ENCODE peak calls at places on chromosome 20, in six cellular contexts. T, G, Q, O, M and W are unnamed samples.

GRCh38 chr20:35702051-35702823 is 3.0 kb downstream of the ROMO1 start:
- DNase-seq in T (peak; percentile 50), G (peak; percentile 22), Q (peak; percentile 79), O (no peak), M (no peak), W (no peak)

GRCh38 chr20:59785118-59785959 is 148.1 kb downstream of the SYCP2 start:
- DNase-seq in T (no peak), G (no peak), Q (no peak), O (no peak), M (no peak), W (no peak)

GRCh38 chr20:23628402-23629016 is 9.2 kb downstream of the CST3 start:
- DNase-seq in T (no peak), G (no peak), Q (no peak), O (no peak), M (no peak), W (no peak)

GRCh38 chr20:20199338-20200160 is 147.2 kb downstream of the CFAP61 start:
- DNase-seq in T (no peak), G (no peak), Q (no peak), O (no peak), M (no peak), W (no peak)

GRCh38 chr20:1467082-1467354 is 369 bp upstream of the NSFL1C start:
- DNase-seq in T (no peak), G (no peak), Q (no peak), O (no peak), M (no peak), W (no peak)

GRCh38 chr20:31494131-31494530 is 19.0 kb downstream of the REM1 start:
- DNase-seq in T (no peak), G (no peak), Q (peak; percentile 41), O (no peak), M (no peak), W (no peak)

GRCh38 chr20:59706106-59706693 is 101.9 kb downstream of the PHACTR3 start:
- DNase-seq in T (no peak), G (no peak), Q (no peak), O (no peak), M (no peak), W (no peak)

GRCh38 chr20:44948107-44948506 is 12.1 kb downstream of the TOMM34 start:
- DNase-seq in T (no peak), G (no peak), Q (no peak), O (no peak), M (no peak), W (no peak)

GRCh38 chr20:8020314-8021079 is 936 bp upstream of the TMX4 start:
- DNase-seq in T (no peak), G (no peak), Q (no peak), O (no peak), M (no peak), W (peak; percentile 75)

GRCh38 chr20:38599410-38599882 is 2.2 kb upstream of the ARHGAP40 start:
- DNase-seq in T (peak; percentile 92), G (peak; percentile 83), Q (no peak), O (peak; percentile 85), M (peak; percentile 29), W (no peak)

GRCh38 chr20:35604444-35604750 is 11.2 kb upstream of the SPAG4 start:
- DNase-seq in T (peak; percentile 65), G (no peak), Q (no peak), O (peak; percentile 51), M (no peak), W (no peak)

GRCh38 chr20:53023717-53024116 is 51.6 kb downstream of the TSHZ2 start:
- DNase-seq in T (no peak), G (no peak), Q (no peak), O (no peak), M (no peak), W (no peak)

DNA sequence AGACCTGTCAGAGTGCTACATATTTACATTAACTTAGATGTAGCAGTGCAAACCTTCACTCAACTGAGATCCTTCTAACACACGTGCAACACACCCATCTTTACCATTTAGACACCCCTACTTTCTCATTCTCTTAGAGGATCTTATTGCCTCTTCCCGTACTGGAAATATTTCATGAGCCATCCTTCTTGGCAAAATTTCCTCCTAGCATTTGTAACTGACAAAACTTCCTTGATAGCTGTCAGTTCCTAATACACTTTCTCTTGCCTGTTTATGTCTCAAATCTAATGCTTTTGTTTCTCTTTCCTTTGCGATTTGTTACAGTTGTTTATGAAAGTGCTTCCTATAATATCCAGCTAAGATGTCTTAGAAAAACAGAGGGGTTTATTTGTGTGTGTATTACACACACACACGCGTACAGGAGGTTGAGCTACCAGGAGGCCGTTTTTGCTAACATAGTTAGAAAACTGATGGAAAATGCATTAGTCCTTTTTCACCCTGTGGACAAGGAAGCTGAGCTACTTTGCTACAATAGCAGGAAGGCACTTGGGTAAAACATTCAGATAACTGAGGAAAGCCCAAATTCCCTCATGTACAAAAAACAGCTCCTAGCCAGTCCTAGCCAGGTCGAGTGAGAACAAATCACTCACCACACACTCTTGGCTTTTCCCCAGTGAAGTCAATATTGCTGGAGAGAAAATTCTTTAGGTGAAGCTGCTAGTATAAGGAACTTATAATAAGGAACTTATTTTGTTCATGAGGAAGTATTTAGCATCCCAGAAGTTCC is 153.6 kb downstream of the NFATC2 start:
- DNase-seq in T (no peak), G (no peak), Q (no peak), O (no peak), M (no peak), W (no peak)
- H3K4me1 ChIP-seq in T (peaks cover 5% of the 10 kb centered on the region), G (peaks cover 4% of the 10 kb centered on the region), Q (peaks cover 5% of the 10 kb centered on the region), O (peaks cover 39% of the 10 kb centered on the region), M (no peaks in the 10 kb centered on the region), W (peaks cover 57% of the 10 kb centered on the region)

DNA sequence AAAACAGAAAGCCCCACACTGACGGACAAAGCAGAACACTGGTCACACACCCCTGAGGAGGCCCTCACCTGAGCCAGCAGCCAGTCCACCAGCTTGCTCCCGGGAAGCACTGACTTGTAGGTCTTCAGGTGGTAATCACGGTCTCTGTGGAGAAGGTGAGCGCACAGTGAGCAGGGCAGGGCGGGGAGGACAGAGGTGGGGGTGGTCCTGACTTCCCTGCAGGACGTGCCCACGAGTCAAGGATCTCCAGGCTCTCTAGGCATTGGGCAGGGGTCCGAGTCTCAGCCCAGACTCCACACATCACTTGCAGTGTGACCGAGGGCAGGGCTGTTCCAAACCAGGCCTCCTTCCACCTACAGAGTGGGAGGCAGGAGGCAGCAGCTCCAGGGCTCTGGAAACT is 151.7 kb downstream of the PREX1 start:
- DNase-seq in T (no peak), G (no peak), Q (no peak), O (no peak), M (no peak), W (no peak)
- H3K36me3 ChIP-seq in T (peaks cover 16% of the 10 kb centered on the region), G (peaks cover 40% of the 10 kb centered on the region), Q (no peaks in the 10 kb centered on the region), O (peaks cover 46% of the 10 kb centered on the region), M (no peaks in the 10 kb centered on the region), W (peaks cover 85% of the 10 kb centered on the region)

DNA sequence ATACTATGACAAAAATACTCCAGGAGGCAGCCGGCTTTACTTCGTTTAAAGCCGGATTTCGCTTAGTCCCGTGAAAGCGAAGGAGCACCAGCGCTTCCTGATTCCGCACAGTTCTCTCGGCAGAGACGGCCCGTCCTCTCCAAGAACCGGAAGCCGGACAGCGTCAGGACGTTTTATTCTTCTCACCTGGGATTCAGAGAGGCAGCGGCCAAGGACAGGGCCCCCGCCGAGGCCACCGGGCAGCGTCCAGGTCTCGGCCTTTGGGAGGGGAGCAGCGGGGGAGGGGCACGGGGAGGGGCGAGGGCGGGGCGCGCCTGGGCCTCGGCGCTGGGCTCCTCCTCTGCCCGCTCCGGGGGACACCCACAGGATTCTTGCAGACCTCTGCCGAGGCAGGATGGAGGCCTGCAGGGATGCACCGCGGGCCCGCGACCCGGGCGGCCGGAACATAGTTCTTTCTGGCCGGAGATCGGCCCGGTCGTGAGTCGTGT is 2.8 kb upstream of the DIDO1 start:
- DNase-seq in T (peak; percentile 87), G (peak; percentile 73), Q (peak; percentile 58), O (peak; percentile 73), M (peak; percentile 54), W (peak; percentile 51)
- H3K4me1 ChIP-seq in T (peaks cover 41% of the 10 kb centered on the region), G (peaks cover 24% of the 10 kb centered on the region), Q (peaks cover 17% of the 10 kb centered on the region), O (peaks cover 62% of the 10 kb centered on the region), M (peaks cover 16% of the 10 kb centered on the region), W (peaks cover 66% of the 10 kb centered on the region)

GRCh38 chr20:21342656-21343345 is 39.7 kb downstream of the XRN2 start:
- DNase-seq in T (no peak), G (no peak), Q (peak; percentile 76), O (no peak), M (no peak), W (no peak)

GRCh38 chr20:21339499-21339898 is 36.4 kb downstream of the XRN2 start:
- DNase-seq in T (no peak), G (no peak), Q (peak; percentile 3), O (no peak), M (no peak), W (no peak)

GRCh38 chr20:21340991-21341722 is 38.0 kb downstream of the XRN2 start:
- DNase-seq in T (no peak), G (no peak), Q (no peak), O (no peak), M (no peak), W (no peak)

GRCh38 chr20:21344961-21345360 is 41.8 kb downstream of the XRN2 start:
- DNase-seq in T (no peak), G (no peak), Q (no peak), O (no peak), M (no peak), W (no peak)

GRCh38 chr20:21344216-21344615 is 41.1 kb downstream of the XRN2 start:
- DNase-seq in T (no peak), G (no peak), Q (no peak), O (no peak), M (no peak), W (no peak)
- H3K36me3 ChIP-seq in T (peaks cover 88% of the 10 kb centered on the region), G (peaks cover 19% of the 10 kb centered on the region), Q (peaks cover 29% of the 10 kb centered on the region), O (peaks cover 94% of the 10 kb centered on the region), M (no peaks in the 10 kb centered on the region), W (peaks cover 46% of the 10 kb centered on the region)

DNA sequence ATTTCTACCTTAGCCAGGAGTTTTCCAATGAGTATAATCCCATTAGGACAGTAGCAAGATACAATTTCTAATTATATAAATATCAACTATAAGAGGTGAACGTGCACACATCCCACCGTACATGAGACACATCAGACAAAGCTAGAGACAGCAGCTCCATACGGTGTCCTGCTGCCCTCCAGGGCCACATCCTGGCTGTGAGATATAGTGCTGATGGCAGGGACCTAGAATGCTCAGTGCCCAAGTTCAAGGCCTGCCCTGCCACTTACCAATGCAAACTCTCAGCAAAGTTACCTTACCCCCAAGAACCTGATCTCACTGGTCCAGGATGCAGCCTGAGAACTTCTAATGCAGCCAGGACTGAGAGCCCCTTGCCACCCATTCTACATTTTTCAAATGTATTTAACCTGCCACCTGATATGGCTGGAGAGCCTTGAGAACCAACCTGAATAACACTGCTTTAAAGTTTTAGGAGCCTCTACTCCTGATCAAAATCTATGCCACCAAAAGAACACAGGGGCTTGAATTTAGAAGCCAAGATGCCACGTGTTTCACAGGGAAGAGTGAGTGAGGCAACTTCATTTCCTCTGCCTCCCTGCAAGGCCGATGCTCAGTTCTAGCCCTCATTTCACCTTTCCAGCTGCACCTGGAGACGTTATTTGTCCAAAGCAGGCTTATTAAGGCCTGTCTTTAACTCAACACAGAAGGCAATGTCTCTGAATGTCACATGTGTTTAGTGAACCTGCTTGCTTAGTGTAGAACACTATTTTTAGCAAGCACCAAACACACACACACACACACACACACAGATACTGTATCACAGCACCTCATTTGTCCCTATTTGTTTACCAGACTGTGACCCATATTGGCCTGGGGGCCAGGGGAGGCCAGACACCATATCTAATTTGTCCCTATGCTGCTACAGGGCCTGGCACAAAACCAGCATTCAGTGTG is 6.1 kb downstream of the NFATC2 start:
- DNase-seq in T (no peak), G (no peak), Q (no peak), O (peak; percentile 45), M (no peak), W (no peak)
- H3K4me1 ChIP-seq in T (peaks cover 12% of the 10 kb centered on the region), G (peaks cover 5% of the 10 kb centered on the region), Q (peaks cover 14% of the 10 kb centered on the region), O (peaks cover 83% of the 10 kb centered on the region), M (peaks cover under 1% of the 10 kb centered on the region), W (peaks cover 92% of the 10 kb centered on the region)